ENCODE peak calls at places on chromosomes 12 and 14, in seven cellular contexts. One of them, this sample, is unnamed.

GRCh38 chr12:74381968-74382367 is 155.7 kb upstream of the ATXN7L3B start:
- DNase-seq in stimulated activated CD8-positive, alpha-beta memory T cell treated with anti-CD3 and anti-CD28 coated beads, Interleukin-2, amount 100 ng/mL, for 48 hours: no peak
- DNase-seq in PC-3: no peak
- DNase-seq in fibroblast of the aortic adventitia: no peak
- DNase-seq in stimulated activated CD4-positive, alpha-beta T cell treated with anti-CD3 and anti-CD28 coated beads, Interleukin-15, amount 100 ng/mL, for 24 hours: no peak
- DNase-seq in activated T-helper 1 cell treated with Interleukin-2 at 50 U/mL for 16 hours: no peak
- DNase-seq in activated naive CD4-positive, alpha-beta T cell treated with anti-CD3 and anti-CD28 coated beads for 36 hours: no peak
- DNase-seq in this sample: no peak

GRCh38 chr14:85205875-85206274 is 324.1 kb upstream of the FLRT2 start:
- DNase-seq in stimulated activated CD8-positive, alpha-beta memory T cell treated with anti-CD3 and anti-CD28 coated beads, Interleukin-2, amount 100 ng/mL, for 48 hours: no peak
- DNase-seq in PC-3: no peak
- DNase-seq in fibroblast of the aortic adventitia: no peak
- DNase-seq in stimulated activated CD4-positive, alpha-beta T cell treated with anti-CD3 and anti-CD28 coated beads, Interleukin-15, amount 100 ng/mL, for 24 hours: no peak
- DNase-seq in activated T-helper 1 cell treated with Interleukin-2 at 50 U/mL for 16 hours: no peak
- DNase-seq in activated naive CD4-positive, alpha-beta T cell treated with anti-CD3 and anti-CD28 coated beads for 36 hours: no peak
- DNase-seq in this sample: no peak

GRCh38 chr14:73973497-73973896 is 23.4 kb downstream of the COQ6 start:
- DNase-seq in stimulated activated CD8-positive, alpha-beta memory T cell treated with anti-CD3 and anti-CD28 coated beads, Interleukin-2, amount 100 ng/mL, for 48 hours: no peak
- DNase-seq in PC-3: no peak
- DNase-seq in fibroblast of the aortic adventitia: no peak
- DNase-seq in stimulated activated CD4-positive, alpha-beta T cell treated with anti-CD3 and anti-CD28 coated beads, Interleukin-15, amount 100 ng/mL, for 24 hours: no peak
- DNase-seq in activated T-helper 1 cell treated with Interleukin-2 at 50 U/mL for 16 hours: no peak
- DNase-seq in activated naive CD4-positive, alpha-beta T cell treated with anti-CD3 and anti-CD28 coated beads for 36 hours: no peak
- DNase-seq in this sample: no peak

GRCh38 chr12:2113501-2113912 is 60.7 kb downstream of the CACNA1C start:
- DNase-seq in stimulated activated CD8-positive, alpha-beta memory T cell treated with anti-CD3 and anti-CD28 coated beads, Interleukin-2, amount 100 ng/mL, for 48 hours: no peak
- DNase-seq in PC-3: no peak
- DNase-seq in fibroblast of the aortic adventitia: no peak
- DNase-seq in stimulated activated CD4-positive, alpha-beta T cell treated with anti-CD3 and anti-CD28 coated beads, Interleukin-15, amount 100 ng/mL, for 24 hours: no peak
- DNase-seq in activated T-helper 1 cell treated with Interleukin-2 at 50 U/mL for 16 hours: no peak
- DNase-seq in activated naive CD4-positive, alpha-beta T cell treated with anti-CD3 and anti-CD28 coated beads for 36 hours: no peak
- DNase-seq in this sample: no peak

GRCh38 chr14:99408971-99409289 is 71.7 kb downstream of the SETD3 start:
- DNase-seq in stimulated activated CD8-positive, alpha-beta memory T cell treated with anti-CD3 and anti-CD28 coated beads, Interleukin-2, amount 100 ng/mL, for 48 hours: no peak
- DNase-seq in PC-3: no peak
- DNase-seq in fibroblast of the aortic adventitia: no peak
- DNase-seq in stimulated activated CD4-positive, alpha-beta T cell treated with anti-CD3 and anti-CD28 coated beads, Interleukin-15, amount 100 ng/mL, for 24 hours: no peak
- DNase-seq in activated T-helper 1 cell treated with Interleukin-2 at 50 U/mL for 16 hours: no peak
- DNase-seq in activated naive CD4-positive, alpha-beta T cell treated with anti-CD3 and anti-CD28 coated beads for 36 hours: no peak
- DNase-seq in this sample: no peak

GRCh38 chr12:81835783-81836182 is 76.6 kb upstream of the PPFIA2 start:
- DNase-seq in stimulated activated CD8-positive, alpha-beta memory T cell treated with anti-CD3 and anti-CD28 coated beads, Interleukin-2, amount 100 ng/mL, for 48 hours: peak; percentile 17
- DNase-seq in PC-3: no peak
- DNase-seq in fibroblast of the aortic adventitia: no peak
- DNase-seq in stimulated activated CD4-positive, alpha-beta T cell treated with anti-CD3 and anti-CD28 coated beads, Interleukin-15, amount 100 ng/mL, for 24 hours: peak; percentile 71
- DNase-seq in activated T-helper 1 cell treated with Interleukin-2 at 50 U/mL for 16 hours: no peak
- DNase-seq in activated naive CD4-positive, alpha-beta T cell treated with anti-CD3 and anti-CD28 coated beads for 36 hours: peak; percentile 55
- DNase-seq in this sample: no peak

GRCh38 chr12:2641209-2641608 is 153.6 kb upstream of the FKBP4 start:
- DNase-seq in stimulated activated CD8-positive, alpha-beta memory T cell treated with anti-CD3 and anti-CD28 coated beads, Interleukin-2, amount 100 ng/mL, for 48 hours: no peak
- DNase-seq in PC-3: peak; percentile 10
- DNase-seq in fibroblast of the aortic adventitia: peak; percentile 31
- DNase-seq in stimulated activated CD4-positive, alpha-beta T cell treated with anti-CD3 and anti-CD28 coated beads, Interleukin-15, amount 100 ng/mL, for 24 hours: peak; percentile 14
- DNase-seq in activated T-helper 1 cell treated with Interleukin-2 at 50 U/mL for 16 hours: no peak
- DNase-seq in activated naive CD4-positive, alpha-beta T cell treated with anti-CD3 and anti-CD28 coated beads for 36 hours: peak; percentile 23
- DNase-seq in this sample: peak; percentile 41

GRCh38 chr12:96811083-96811482 is 96.0 kb upstream of the NEDD1 start:
- DNase-seq in stimulated activated CD8-positive, alpha-beta memory T cell treated with anti-CD3 and anti-CD28 coated beads, Interleukin-2, amount 100 ng/mL, for 48 hours: no peak
- DNase-seq in PC-3: peak; percentile 99
- DNase-seq in fibroblast of the aortic adventitia: peak; percentile 71
- DNase-seq in stimulated activated CD4-positive, alpha-beta T cell treated with anti-CD3 and anti-CD28 coated beads, Interleukin-15, amount 100 ng/mL, for 24 hours: no peak
- DNase-seq in activated T-helper 1 cell treated with Interleukin-2 at 50 U/mL for 16 hours: no peak
- DNase-seq in activated naive CD4-positive, alpha-beta T cell treated with anti-CD3 and anti-CD28 coated beads for 36 hours: no peak
- DNase-seq in this sample: no peak

GRCh38 chr14:34180428-34180827 is 229.6 kb upstream of the EGLN3 start:
- DNase-seq in stimulated activated CD8-positive, alpha-beta memory T cell treated with anti-CD3 and anti-CD28 coated beads, Interleukin-2, amount 100 ng/mL, for 48 hours: no peak
- DNase-seq in PC-3: peak; percentile 42
- DNase-seq in fibroblast of the aortic adventitia: no peak
- DNase-seq in stimulated activated CD4-positive, alpha-beta T cell treated with anti-CD3 and anti-CD28 coated beads, Interleukin-15, amount 100 ng/mL, for 24 hours: no peak
- DNase-seq in activated T-helper 1 cell treated with Interleukin-2 at 50 U/mL for 16 hours: no peak
- DNase-seq in activated naive CD4-positive, alpha-beta T cell treated with anti-CD3 and anti-CD28 coated beads for 36 hours: no peak
- DNase-seq in this sample: no peak

GRCh38 chr12:89988556-89988955 is 279.9 kb upstream of the ATP2B1 start:
- DNase-seq in stimulated activated CD8-positive, alpha-beta memory T cell treated with anti-CD3 and anti-CD28 coated beads, Interleukin-2, amount 100 ng/mL, for 48 hours: no peak
- DNase-seq in PC-3: no peak
- DNase-seq in fibroblast of the aortic adventitia: no peak
- DNase-seq in stimulated activated CD4-positive, alpha-beta T cell treated with anti-CD3 and anti-CD28 coated beads, Interleukin-15, amount 100 ng/mL, for 24 hours: no peak
- DNase-seq in activated T-helper 1 cell treated with Interleukin-2 at 50 U/mL for 16 hours: no peak
- DNase-seq in activated naive CD4-positive, alpha-beta T cell treated with anti-CD3 and anti-CD28 coated beads for 36 hours: no peak
- DNase-seq in this sample: no peak

GRCh38 chr12:96719671-96720362 is 187.2 kb upstream of the NEDD1 start:
- DNase-seq in stimulated activated CD8-positive, alpha-beta memory T cell treated with anti-CD3 and anti-CD28 coated beads, Interleukin-2, amount 100 ng/mL, for 48 hours: no peak
- DNase-seq in PC-3: peak; percentile 63
- DNase-seq in fibroblast of the aortic adventitia: peak; percentile 25
- DNase-seq in stimulated activated CD4-positive, alpha-beta T cell treated with anti-CD3 and anti-CD28 coated beads, Interleukin-15, amount 100 ng/mL, for 24 hours: peak; percentile 27
- DNase-seq in activated T-helper 1 cell treated with Interleukin-2 at 50 U/mL for 16 hours: no peak
- DNase-seq in activated naive CD4-positive, alpha-beta T cell treated with anti-CD3 and anti-CD28 coated beads for 36 hours: peak; percentile 52
- DNase-seq in this sample: no peak

GRCh38 chr12:131770120-131770519 is 58.1 kb upstream of the MMP17 start:
- DNase-seq in stimulated activated CD8-positive, alpha-beta memory T cell treated with anti-CD3 and anti-CD28 coated beads, Interleukin-2, amount 100 ng/mL, for 48 hours: no peak
- DNase-seq in PC-3: no peak
- DNase-seq in fibroblast of the aortic adventitia: no peak
- DNase-seq in stimulated activated CD4-positive, alpha-beta T cell treated with anti-CD3 and anti-CD28 coated beads, Interleukin-15, amount 100 ng/mL, for 24 hours: no peak
- DNase-seq in activated T-helper 1 cell treated with Interleukin-2 at 50 U/mL for 16 hours: no peak
- DNase-seq in activated naive CD4-positive, alpha-beta T cell treated with anti-CD3 and anti-CD28 coated beads for 36 hours: no peak
- DNase-seq in this sample: no peak